ENCODE peak calls at places on chromosomes 4 and X, in five cellular contexts. One of them, this sample, is unnamed.

GRCh38 chrX:132216806-132217202 is 2.4 kb downstream of the RAP2C start:
- DNase-seq in fibroblast of lung: peak
- DNase-seq in heart right ventricle: no peak
- DNase-seq in right lobe of liver: no peak
- DNase-seq in lung: no peak
- DNase-seq in this sample: no peak

GRCh38 chr4:19002170-19002569 is 980.6 kb upstream of the LCORL start:
- DNase-seq in fibroblast of lung: no peak
- DNase-seq in heart right ventricle: no peak
- DNase-seq in right lobe of liver: no peak
- DNase-seq in lung: no peak
- DNase-seq in this sample: no peak

GRCh38 chr4:13912966-13913365 is 285.4 kb upstream of the BOD1L1 start:
- DNase-seq in fibroblast of lung: peak
- DNase-seq in heart right ventricle: no peak
- DNase-seq in right lobe of liver: no peak
- DNase-seq in lung: no peak
- DNase-seq in this sample: no peak

GRCh38 chr4:174401471-174402130 is 117.9 kb downstream of the CEP44 start:
- DNase-seq in fibroblast of lung: no peak
- DNase-seq in heart right ventricle: no peak
- DNase-seq in right lobe of liver: no peak
- DNase-seq in lung: no peak
- DNase-seq in this sample: no peak

GRCh38 chrX:40004916-40005289 is 92.9 kb downstream of the BCOR start:
- DNase-seq in fibroblast of lung: no peak
- DNase-seq in heart right ventricle: no peak
- DNase-seq in right lobe of liver: no peak
- DNase-seq in lung: no peak
- DNase-seq in this sample: no peak

GRCh38 chrX:77785400-77785745 is 643 bp downstream of the ATRX start:
- DNase-seq in fibroblast of lung: peak
- DNase-seq in heart right ventricle: peak
- DNase-seq in right lobe of liver: no peak
- DNase-seq in lung: no peak
- DNase-seq in this sample: peak

GRCh38 chrX:107894038-107894437 is 68.4 kb downstream of the MID2 start:
- DNase-seq in fibroblast of lung: peak
- DNase-seq in heart right ventricle: peak
- DNase-seq in right lobe of liver: no peak
- DNase-seq in lung: no peak
- DNase-seq in this sample: no peak

GRCh38 chr4:111066887-111067286 is 444.0 kb upstream of the PITX2 start:
- DNase-seq in fibroblast of lung: no peak
- DNase-seq in heart right ventricle: no peak
- DNase-seq in right lobe of liver: no peak
- DNase-seq in lung: no peak
- DNase-seq in this sample: no peak

GRCh38 chrX:150223176-150224015 is 139.7 kb upstream of the MAMLD1 start:
- DNase-seq in fibroblast of lung: no peak
- DNase-seq in heart right ventricle: no peak
- DNase-seq in right lobe of liver: no peak
- DNase-seq in lung: no peak
- DNase-seq in this sample: no peak

GRCh38 chrX:155880586-155881157 is 473 bp upstream of the VAMP7 start:
- DNase-seq in fibroblast of lung: peak
- DNase-seq in heart right ventricle: no peak
- DNase-seq in right lobe of liver: no peak
- DNase-seq in lung: no peak
- DNase-seq in this sample: no peak

GRCh38 chrX:127324128-127324527 is 504.6 kb downstream of the PRR32 start:
- DNase-seq in fibroblast of lung: no peak
- DNase-seq in heart right ventricle: no peak
- DNase-seq in right lobe of liver: no peak
- DNase-seq in lung: no peak
- DNase-seq in this sample: no peak

GRCh38 chrX:111483876-111484275 is 27.6 kb upstream of the SERTM2 start:
- DNase-seq in fibroblast of lung: no peak
- DNase-seq in heart right ventricle: no peak
- DNase-seq in right lobe of liver: no peak
- DNase-seq in lung: no peak
- DNase-seq in this sample: no peak

GRCh38 chr4:149999485-150000074 is 78.7 kb upstream of the DCLK2 start:
- DNase-seq in fibroblast of lung: peak
- DNase-seq in heart right ventricle: peak
- DNase-seq in right lobe of liver: no peak
- DNase-seq in lung: no peak
- DNase-seq in this sample: peak

GRCh38 chrX:103794117-103794516 is 17.5 kb downstream of the PLP1 start:
- DNase-seq in fibroblast of lung: no peak
- DNase-seq in heart right ventricle: no peak
- DNase-seq in right lobe of liver: no peak
- DNase-seq in lung: no peak
- DNase-seq in this sample: no peak

GRCh38 chrX:9911479-9911878 is 55.7 kb upstream of the CLDN34 start:
- DNase-seq in fibroblast of lung: peak
- DNase-seq in heart right ventricle: no peak
- DNase-seq in right lobe of liver: no peak
- DNase-seq in lung: peak
- DNase-seq in this sample: no peak

GRCh38 chr4:163710158-163710557 is 215.7 kb downstream of the TMA16 start:
- DNase-seq in fibroblast of lung: no peak
- DNase-seq in heart right ventricle: no peak
- DNase-seq in right lobe of liver: no peak
- DNase-seq in lung: no peak
- DNase-seq in this sample: no peak

GRCh38 chr4:137283737-137284136 is 248.6 kb downstream of the PCDH18 start:
- DNase-seq in fibroblast of lung: peak
- DNase-seq in heart right ventricle: no peak
- DNase-seq in right lobe of liver: no peak
- DNase-seq in lung: no peak
- DNase-seq in this sample: no peak

GRCh38 chr4:138202686-138203085 is 39.5 kb downstream of the SLC7A11 start:
- DNase-seq in fibroblast of lung: no peak
- DNase-seq in heart right ventricle: no peak
- DNase-seq in right lobe of liver: no peak
- DNase-seq in lung: no peak
- DNase-seq in this sample: no peak

GRCh38 chrX:84188320-84188834 is 378 bp upstream of the RPS6KA6 start:
- DNase-seq in fibroblast of lung: peak
- DNase-seq in heart right ventricle: peak
- DNase-seq in right lobe of liver: peak
- DNase-seq in lung: peak
- DNase-seq in this sample: peak

GRCh38 chr4:155403886-155404285 is 27.1 kb upstream of the MAP9 start:
- DNase-seq in fibroblast of lung: peak
- DNase-seq in heart right ventricle: no peak
- DNase-seq in right lobe of liver: no peak
- DNase-seq in lung: no peak
- DNase-seq in this sample: no peak

GRCh38 chr4:101911616-101912015 is 121.1 kb downstream of the BANK1 start:
- DNase-seq in fibroblast of lung: no peak
- DNase-seq in heart right ventricle: no peak
- DNase-seq in right lobe of liver: no peak
- DNase-seq in lung: no peak
- DNase-seq in this sample: no peak

GRCh38 chrX:41010188-41010846 is 74.9 kb upstream of the USP9X start:
- DNase-seq in fibroblast of lung: peak
- DNase-seq in heart right ventricle: peak
- DNase-seq in right lobe of liver: peak
- DNase-seq in lung: peak
- DNase-seq in this sample: peak

GRCh38 chr4:168488800-168489404 is 8.0 kb upstream of the PALLD start:
- DNase-seq in fibroblast of lung: no peak
- DNase-seq in heart right ventricle: no peak
- DNase-seq in right lobe of liver: no peak
- DNase-seq in lung: no peak
- DNase-seq in this sample: no peak
- H3K4me3 ChIP-seq in fibroblast of lung: no peak
- H3K4me3 ChIP-seq in heart right ventricle: peak
- H3K4me3 ChIP-seq in right lobe of liver: no peak
- H3K4me3 ChIP-seq in lung: no peak
- H3K4me3 ChIP-seq in this sample: no peak

DNA sequence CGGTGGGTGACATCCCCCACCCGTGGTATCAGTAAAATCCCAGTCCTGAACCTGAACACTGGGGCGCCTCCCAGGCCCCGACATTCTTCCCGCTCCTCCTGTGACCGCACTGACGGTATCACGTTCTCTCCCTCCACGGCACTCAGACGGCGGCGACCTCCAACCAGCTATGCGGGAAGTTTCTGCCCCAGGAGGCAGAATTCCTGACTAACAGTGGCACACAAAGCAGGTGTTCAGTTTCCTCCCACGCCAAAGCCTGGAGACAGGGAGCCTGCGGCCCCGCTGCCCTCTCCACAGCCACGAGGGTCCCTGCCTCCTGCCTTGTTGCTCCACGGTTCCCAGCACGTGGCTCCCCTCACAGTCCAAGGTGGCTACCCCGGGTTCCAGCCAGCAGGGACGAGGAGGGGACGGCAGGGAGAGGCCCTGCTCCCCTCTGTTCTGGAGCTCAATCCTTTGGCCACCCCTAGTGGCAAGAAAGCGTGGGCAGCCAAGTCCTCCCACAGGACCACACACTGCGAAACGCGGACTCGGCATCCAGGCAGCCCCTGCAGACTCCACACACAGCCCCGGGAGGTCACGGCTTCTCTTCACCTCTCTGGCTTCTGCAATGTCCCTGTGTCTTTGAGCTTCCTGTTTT is 15.2 kb downstream of the CTBP1 start:
- DNase-seq in fibroblast of lung: peak
- DNase-seq in heart right ventricle: no peak
- DNase-seq in right lobe of liver: peak
- DNase-seq in lung: no peak
- DNase-seq in this sample: no peak
- TF ChIP-seq CTCF in fibroblast of lung: peak
- TF ChIP-seq CTCF in heart right ventricle: peak
- TF ChIP-seq CTCF in right lobe of liver: peak
- TF ChIP-seq CTCF in lung: peak
- TF ChIP-seq CTCF in this sample: no peak

DNA sequence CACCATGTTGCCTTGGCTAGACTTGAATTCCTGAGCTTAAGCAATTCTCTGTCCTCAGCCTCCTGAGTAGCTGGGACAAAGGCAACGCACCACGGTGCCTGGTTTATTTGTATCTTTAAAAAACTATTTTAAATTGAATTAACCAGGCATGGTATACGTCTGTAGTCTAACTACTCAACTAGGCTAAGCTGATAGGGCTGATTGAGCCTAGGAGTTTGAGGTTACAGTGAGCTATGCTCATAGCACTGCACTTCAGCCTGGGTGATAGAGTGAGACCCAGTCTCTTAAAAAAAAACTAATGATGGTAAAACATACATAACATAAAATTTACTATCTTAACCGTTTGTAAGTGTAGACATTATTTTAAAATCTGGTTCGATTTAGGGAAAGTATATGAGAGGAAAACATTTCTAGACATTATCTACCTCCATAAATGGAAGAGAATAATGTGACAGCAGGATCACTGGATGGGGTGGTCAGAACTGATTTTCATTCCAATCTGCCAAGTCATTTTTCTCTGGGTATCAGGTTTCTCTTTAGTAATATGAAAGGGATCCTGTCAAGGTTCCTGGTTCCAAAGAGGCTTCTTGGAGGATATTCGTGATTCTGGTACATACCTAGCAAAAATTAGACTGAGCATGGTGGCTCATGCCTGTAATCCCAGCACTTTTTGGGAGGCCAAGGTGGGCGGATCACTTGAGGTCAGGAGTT is 8.7 kb upstream of the ITGB1BP2 start:
- DNase-seq in fibroblast of lung: peak
- DNase-seq in heart right ventricle: no peak
- DNase-seq in right lobe of liver: no peak
- DNase-seq in lung: no peak
- DNase-seq in this sample: no peak
- H3K27ac ChIP-seq in fibroblast of lung: no peak
- H3K27ac ChIP-seq in heart right ventricle: no peak
- H3K27ac ChIP-seq in right lobe of liver: no peak
- H3K27ac ChIP-seq in lung: no peak
- H3K27ac ChIP-seq in this sample: no peak

GRCh38 chr4:15717126-15717525 is 14.3 kb downstream of the BST1 start:
- DNase-seq in fibroblast of lung: no peak
- DNase-seq in heart right ventricle: no peak
- DNase-seq in right lobe of liver: no peak
- DNase-seq in lung: no peak
- DNase-seq in this sample: no peak
- H3K4me3 ChIP-seq in fibroblast of lung: no peak
- H3K4me3 ChIP-seq in heart right ventricle: no peak
- H3K4me3 ChIP-seq in right lobe of liver: no peak
- H3K4me3 ChIP-seq in lung: no peak
- H3K4me3 ChIP-seq in this sample: no peak

GRCh38 chr4:25215506-25215905 is 18.3 kb upstream of the PI4K2B start:
- DNase-seq in fibroblast of lung: no peak
- DNase-seq in heart right ventricle: no peak
- DNase-seq in right lobe of liver: peak
- DNase-seq in lung: no peak
- DNase-seq in this sample: no peak
- TF ChIP-seq CTCF in fibroblast of lung: no peak
- TF ChIP-seq CTCF in heart right ventricle: no peak
- TF ChIP-seq CTCF in right lobe of liver: no peak
- TF ChIP-seq CTCF in lung: no peak
- TF ChIP-seq CTCF in this sample: no peak

GRCh38 chr4:168766537-168767316 is 243.3 kb downstream of the CBR4 start:
- DNase-seq in fibroblast of lung: peak
- DNase-seq in heart right ventricle: no peak
- DNase-seq in right lobe of liver: no peak
- DNase-seq in lung: no peak
- DNase-seq in this sample: no peak
- H3K27ac ChIP-seq in fibroblast of lung: peak
- H3K27ac ChIP-seq in heart right ventricle: peak
- H3K27ac ChIP-seq in right lobe of liver: no peak
- H3K27ac ChIP-seq in lung: peak
- H3K27ac ChIP-seq in this sample: no peak